ENCODE peak calls at places on chromosomes 6 and 20, in five cellular contexts. A is HCT116, V is A549, D is GM12878, J is GM23248. L is an unnamed sample.
A peak's percentile ranks its signal among the peaks of the same experiment; 100 is the strongest.

GRCh38 chr6:138601128-138601527 is 101.8 kb upstream of the NHSL1 start:
- DNase-seq in A (no peak), V (no peak), D (no peak), J (peak; percentile 51), L (no peak)

GRCh38 chr6:169371344-169372144 is 117.9 kb upstream of the THBS2 start:
- DNase-seq in A (peak; percentile 12), V (peak; percentile 46), D (no peak), J (peak; percentile 53), L (peak; percentile 56)

GRCh38 chr6:129133770-129134192 is 250.8 kb downstream of the LAMA2 start:
- DNase-seq in D (no peak), A (no peak), V (no peak), J (peak; percentile 58), L (no peak)

GRCh38 chr20:5608448-5609161 is 141.6 kb upstream of the SHLD1 start:
- DNase-seq in D (no peak), A (no peak), V (peak; percentile 52), J (peak; percentile 73), L (no peak)

GRCh38 chr6:21800948-21801438 is 207.4 kb downstream of the SOX4 start:
- DNase-seq in V (peak; percentile 89), J (peak; percentile 18), A (no peak), D (no peak), L (no peak)

GRCh38 chr20:1302578-1303541 is 26.1 kb downstream of the SDCBP2 start:
- DNase-seq in D (no peak), V (no peak), J (no peak), A (no peak), L (no peak)

GRCh38 chr6:116450769-116451740 is 10.1 kb upstream of the CALHM6 start:
- DNase-seq in V (no peak), A (no peak), J (no peak), D (peak; percentile 52), L (peak; percentile 19)

GRCh38 chr6:154535146-154535545 is 24.7 kb upstream of the CNKSR3 start:
- DNase-seq in V (no peak), J (peak; percentile 7), A (no peak), D (no peak), L (no peak)

GRCh38 chr6:140921366-140922226 is 1211.1 kb upstream of the GJE1 start:
- DNase-seq in J (peak; percentile 85), A (peak; percentile 65), V (peak; percentile 59), D (no peak), L (peak; percentile 63)

GRCh38 chr6:152575186-152575585 is 62.0 kb downstream of the SYNE1 start:
- DNase-seq in J (no peak), D (no peak), V (no peak), A (no peak), L (no peak)

GRCh38 chr6:152573762-152574161 is 63.4 kb downstream of the SYNE1 start:
- DNase-seq in A (no peak), J (peak; percentile 33), D (no peak), V (no peak), L (no peak)

GRCh38 chr6:152571089-152571488 is 66.1 kb downstream of the SYNE1 start:
- DNase-seq in D (no peak), J (no peak), V (no peak), A (no peak), L (no peak)

GRCh38 chr6:152572395-152573061 is 64.6 kb downstream of the SYNE1 start:
- DNase-seq in J (peak; percentile 57), D (no peak), V (no peak), A (no peak), L (peak; percentile 10)

DNA sequence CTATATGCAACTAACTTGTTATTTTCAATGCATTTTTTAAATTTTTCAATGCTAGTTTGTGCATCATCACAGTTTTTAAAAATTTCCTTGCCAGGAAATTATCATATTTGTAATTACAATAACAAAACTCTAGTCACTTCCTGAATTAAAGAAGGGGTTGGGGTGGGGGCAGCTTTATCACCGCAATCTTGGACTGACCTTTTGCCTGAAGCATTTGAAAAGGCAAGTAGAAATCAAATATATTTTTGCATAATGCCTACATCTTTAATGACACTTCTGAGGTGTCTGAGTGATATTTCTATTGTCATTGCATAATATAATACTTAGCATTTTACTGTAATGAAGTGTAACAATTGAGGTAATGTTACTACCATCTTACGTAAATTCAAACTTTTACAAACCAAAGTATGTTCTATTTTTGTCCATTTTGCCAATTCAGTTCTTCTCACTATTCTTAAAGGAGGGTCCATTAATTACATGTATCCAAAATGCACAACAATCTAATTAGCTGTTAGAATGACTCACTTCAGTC is 65.2 kb downstream of the SYNE1 start:
- DNase-seq in D (no peak), J (peak; percentile 9), V (no peak), A (no peak), L (no peak)
- H3K4me2 ChIP-seq in D (no peak overlapping the region), J (no peak overlapping the region), V (no peak overlapping the region), A (no peak overlapping the region), L (no peak overlapping the region)

GRCh38 chr20:57620274-57620990 is at the start of gene ZBP1:
- DNase-seq in D (peak; percentile 73), V (no peak), A (no peak), J (no peak), L (no peak)
- H3K4me2 ChIP-seq in D (peak within 1 kb of the TSS; percentile 71), V (no peak within 1 kb of the TSS), A (no peak within 1 kb of the TSS), J (no peak within 1 kb of the TSS), L (no peak within 1 kb of the TSS)

GRCh38 chr20:57313951-57314350 is 15.7 kb upstream of the SPO11 start:
- DNase-seq in J (no peak), D (no peak), A (no peak), V (no peak), L (no peak)
- H3K4me2 ChIP-seq in J (no peak overlapping the region), D (no peak overlapping the region), A (no peak overlapping the region), V (no peak overlapping the region), L (no peak overlapping the region)

GRCh38 chr6:3421145-3421544 is 35.7 kb downstream of the SLC22A23 start:
- DNase-seq in V (no peak), D (no peak), A (no peak), J (no peak), L (no peak)

GRCh38 chr6:3419624-3420272 is 37.1 kb downstream of the SLC22A23 start:
- DNase-seq in A (no peak), V (no peak), J (peak; percentile 96), D (no peak), L (no peak)

GRCh38 chr6:3415490-3415889 is 41.4 kb downstream of the SLC22A23 start:
- DNase-seq in D (no peak), A (no peak), V (no peak), J (no peak), L (no peak)

GRCh38 chr6:3417473-3417872 is 39.4 kb downstream of the SLC22A23 start:
- DNase-seq in V (no peak), J (no peak), A (no peak), D (no peak), L (no peak)

GRCh38 chr6:3418521-3419060 is 38.3 kb downstream of the SLC22A23 start:
- DNase-seq in V (no peak), A (no peak), J (peak; percentile 50), D (no peak), L (no peak)
- H3K4me2 ChIP-seq in V (no peak overlapping the region), A (no peak overlapping the region), J (no peak overlapping the region), D (no peak overlapping the region), L (no peak overlapping the region)

DNA sequence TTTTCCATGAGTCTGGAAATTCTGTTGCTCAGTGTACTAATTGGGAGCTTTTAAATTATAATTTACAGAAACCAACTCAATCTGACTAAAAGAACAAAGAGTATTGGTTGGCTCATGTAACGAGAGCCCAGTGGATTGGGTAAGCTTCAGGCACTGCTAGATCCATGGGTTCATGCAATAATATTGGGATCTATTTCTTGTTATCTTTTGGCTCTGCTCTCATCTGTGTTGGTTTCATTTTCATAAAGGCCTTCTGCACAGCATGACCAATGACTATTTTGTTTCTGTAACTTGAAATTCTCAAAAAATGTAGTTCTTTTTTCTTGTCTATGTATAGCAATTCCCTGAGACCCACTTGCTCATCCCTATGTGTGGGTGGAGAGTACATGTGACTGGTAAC is 12.0 kb downstream of the SLC2A10 start:
- DNase-seq in A (no peak), D (no peak), V (no peak), J (no peak), L (no peak)
- H3K4me2 ChIP-seq in A (no peak overlapping the region), D (no peak overlapping the region), V (no peak overlapping the region), J (no peak overlapping the region), L (no peak overlapping the region)

DNA sequence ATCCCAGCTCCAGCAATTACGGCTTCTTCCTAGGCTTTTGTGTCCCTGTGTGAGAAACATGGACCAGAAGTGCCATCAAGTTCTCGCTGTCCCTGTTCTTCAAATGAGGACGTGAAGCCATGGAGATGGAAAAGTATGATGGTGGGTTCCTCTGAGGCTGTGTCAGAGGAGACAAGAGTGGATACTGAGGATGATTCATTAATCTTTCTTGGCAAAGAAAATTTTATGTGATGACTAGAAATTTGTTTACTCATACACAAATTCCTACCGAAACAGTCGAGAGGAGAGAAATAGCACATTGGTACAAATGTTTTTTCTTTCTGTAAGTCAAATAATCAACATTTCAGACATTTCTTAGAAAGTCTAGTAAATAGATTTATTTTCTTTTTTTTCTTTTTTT is 35.0 kb upstream of the PNRC1 start:
- DNase-seq in V (no peak), J (peak; percentile 77), A (no peak), D (no peak), L (no peak)
- H3K4me2 ChIP-seq in V (peak overlapping the region; percentile 64), J (no peak overlapping the region), A (no peak overlapping the region), D (no peak overlapping the region), L (no peak overlapping the region)

GRCh38 chr6:37207903-37208456 is 38.0 kb downstream of the PIM1 start:
- DNase-seq in A (peak; percentile 77), D (peak; percentile 28), V (peak; percentile 83), J (peak; percentile 76), L (peak; percentile 93)
- H3K4me2 ChIP-seq in A (no peak overlapping the region), D (no peak overlapping the region), V (no peak overlapping the region), J (no peak overlapping the region), L (no peak overlapping the region)

GRCh38 chr20:41135187-41135887 is 2.0 kb upstream of the PLCG1 start:
- DNase-seq in J (peak; percentile 41), A (peak; percentile 32), V (peak; percentile 44), D (no peak), L (peak; percentile 85)
- H3K4me2 ChIP-seq in J (no peak overlapping the region), A (no peak overlapping the region), V (no peak overlapping the region), D (no peak overlapping the region), L (peak overlapping the region; percentile 100)

GRCh38 chr6:124714728-124715127 is 247.5 kb upstream of the RNF217 start:
- DNase-seq in A (no peak), D (no peak), V (no peak), J (no peak), L (no peak)
- H3K4me2 ChIP-seq in A (no peak overlapping the region), D (no peak overlapping the region), V (no peak overlapping the region), J (no peak overlapping the region), L (no peak overlapping the region)

DNA sequence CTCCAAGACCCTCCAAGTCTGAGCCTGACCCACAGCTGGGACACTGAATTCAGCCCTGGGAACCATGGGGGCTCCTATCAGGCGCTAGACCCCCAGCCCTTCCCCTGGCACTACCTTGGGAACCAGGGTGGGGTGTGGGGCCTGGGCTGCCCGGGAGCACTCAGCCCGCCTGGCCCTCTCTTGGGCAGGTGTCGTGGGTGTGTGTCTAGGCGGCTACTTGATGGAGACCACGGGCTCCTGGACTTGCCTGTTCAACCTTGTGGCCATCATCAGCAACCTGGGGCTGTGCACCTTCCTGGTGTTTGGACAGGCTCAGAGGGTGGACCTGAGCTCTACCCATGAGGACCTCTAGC is 14.6 kb downstream of the SLC17A9 start:
- DNase-seq in J (no peak), V (no peak), D (no peak), A (no peak), L (no peak)
- H3K4me2 ChIP-seq in J (no peak overlapping the region), V (no peak overlapping the region), D (no peak overlapping the region), A (no peak overlapping the region), L (no peak overlapping the region)